ENCODE peak calls at places on chromosomes 13 and 19, in six cellular contexts. J, V, L, U, D and B are unnamed samples.
A peak's percentile ranks its signal among the peaks of the same experiment; 100 is the strongest.

GRCh38 chr13:79901336-79901735 is 420.4 kb downstream of the NDFIP2 start:
- DNase-seq in L (no peak), D (no peak), V (no peak), U (no peak), J (peak; percentile 43), B (no peak)

GRCh38 chr13:67204731-67205130 is 25.4 kb downstream of the PCDH9 start:
- DNase-seq in V (no peak), D (no peak), U (no peak), L (no peak), J (no peak), B (no peak)

GRCh38 chr19:17266026-17266425 is 1.2 kb upstream of the BABAM1 start:
- DNase-seq in D (no peak), L (no peak), J (no peak), U (no peak), V (no peak), B (no peak)

GRCh38 chr13:113129921-113130750 is 7.5 kb downstream of the F10 start:
- DNase-seq in U (peak; percentile 28), J (no peak), V (no peak), L (no peak), D (no peak), B (no peak)

GRCh38 chr13:20363604-20364003 is 131.5 kb upstream of the GJB6 start:
- DNase-seq in J (no peak), L (no peak), D (no peak), U (no peak), V (no peak), B (no peak)

GRCh38 chr19:51546650-51547396 is 15.4 kb upstream of the SIGLEC6 start:
- DNase-seq in U (no peak), D (no peak), V (no peak), L (no peak), J (peak; percentile 57), B (no peak)

GRCh38 chr13:20400774-20401173 is 124.9 kb downstream of the CRYL1 start:
- DNase-seq in D (no peak), U (no peak), J (peak; percentile 78), V (no peak), L (no peak), B (no peak)

GRCh38 chr13:59829690-59830089 is 334.0 kb downstream of the DIAPH3 start:
- DNase-seq in V (no peak), D (no peak), U (no peak), L (no peak), J (no peak), B (no peak)

GRCh38 chr19:35041548-35042055 is at the start of gene HPN:
- DNase-seq in U (no peak), J (no peak), D (no peak), V (no peak), L (no peak), B (no peak)

GRCh38 chr19:41537789-41538188 is 38.2 kb upstream of the CEACAM21 start:
- DNase-seq in U (peak; percentile 29), D (no peak), L (no peak), J (peak; percentile 19), V (no peak), B (no peak)

GRCh38 chr13:30341815-30342570 is 34.6 kb upstream of the KATNAL1 start:
- DNase-seq in U (no peak), V (no peak), L (no peak), D (peak; percentile 91), J (peak; percentile 93), B (peak; percentile 32)

GRCh38 chr13:69565334-69565733 is 542.3 kb upstream of the ATXN8OS start:
- DNase-seq in U (no peak), D (no peak), V (no peak), J (no peak), L (no peak), B (no peak)

GRCh38 chr19:41689993-41690800 is 2.1 kb upstream of the CEACAM7 start:
- DNase-seq in V (no peak), U (no peak), D (no peak), J (no peak), L (no peak), B (no peak)

GRCh38 chr13:113977976-113978375 is 4.1 kb upstream of the C13orf46 start:
- DNase-seq in L (no peak), V (no peak), U (no peak), J (no peak), D (no peak), B (no peak)

GRCh38 chr13:19606152-19606551 is 27.3 kb upstream of the MPHOSPH8 start:
- DNase-seq in J (peak; percentile 32), U (no peak), V (no peak), L (no peak), D (no peak), B (no peak)

GRCh38 chr13:36919206-36919832 is 719 bp downstream of the SMAD9 start:
- DNase-seq in U (no peak), V (no peak), L (no peak), J (peak; percentile 44), D (peak; percentile 66), B (peak; percentile 25)

GRCh38 chr19:4521888-4522242 is 3.6 kb upstream of the PLIN4 start:
- DNase-seq in L (no peak), U (no peak), V (no peak), D (no peak), J (no peak), B (no peak)

GRCh38 chr13:73223372-73223781 is 164.6 kb downstream of the KLF5 start:
- DNase-seq in L (no peak), D (no peak), U (no peak), J (no peak), V (no peak), B (no peak)

GRCh38 chr19:18339703-18340102 is 695 bp upstream of the PGPEP1 start:
- DNase-seq in D (no peak), J (peak; percentile 33), V (no peak), L (no peak), U (no peak), B (no peak)

GRCh38 chr13:28657784-28658538 is 969 bp upstream of the POMP start:
- DNase-seq in U (no peak), D (no peak), L (no peak), J (peak; percentile 28), V (no peak), B (peak; percentile 21)

GRCh38 chr19:5463959-5464358 is 8.7 kb downstream of the ZNRF4 start:
- DNase-seq in D (no peak), J (no peak), L (no peak), V (no peak), U (no peak), B (no peak)

GRCh38 chr13:51229141-51229540 is 6.9 kb downstream of the FAM124A start:
- DNase-seq in J (no peak), U (no peak), L (no peak), V (no peak), D (no peak), B (no peak)

GRCh38 chr19:29665215-29665825 is at the start of gene PLEKHF1:
- DNase-seq in L (peak; percentile 85), U (peak; percentile 79), V (peak; percentile 67), J (peak; percentile 79), D (peak; percentile 87), B (peak; percentile 84)

GRCh38 chr13:70324519-70324918 is 216.3 kb upstream of the KLHL1 start:
- DNase-seq in J (no peak), U (no peak), L (no peak), D (no peak), V (no peak), B (no peak)

GRCh38 chr13:24511824-24512207 is 762 bp downstream of the PARP4 start:
- DNase-seq in J (no peak), L (no peak), V (no peak), D (no peak), U (no peak), B (peak; percentile 2)

GRCh38 chr13:28611654-28612131 is 47.2 kb upstream of the POMP start:
- DNase-seq in L (no peak), U (peak; percentile 39), J (peak; percentile 60), V (no peak), D (no peak), B (no peak)

GRCh38 chr13:46934749-46935148 is 37.9 kb upstream of the HTR2A start:
- DNase-seq in U (no peak), L (no peak), D (no peak), J (no peak), V (no peak), B (no peak)

GRCh38 chr13:109655206-109655600 is 131.2 kb downstream of the IRS2 start:
- DNase-seq in U (no peak), D (no peak), V (no peak), L (no peak), J (no peak), B (no peak)

GRCh38 chr19:3507371-3508120 is 1.4 kb downstream of the FZR1 start:
- DNase-seq in U (peak; percentile 30), L (peak; percentile 38), D (no peak), J (peak; percentile 16), V (no peak), B (peak; percentile 34)

GRCh38 chr13:45398862-45399261 is 19.3 kb downstream of the SLC25A30 start:
- DNase-seq in U (peak; percentile 63), J (no peak), V (no peak), D (no peak), L (no peak), B (no peak)

GRCh38 chr13:70366720-70367119 is 258.5 kb upstream of the KLHL1 start:
- DNase-seq in J (no peak), D (no peak), U (no peak), V (no peak), L (no peak), B (no peak)

GRCh38 chr13:25778302-25778701 is 273.5 kb downstream of the SHISA2 start:
- DNase-seq in U (no peak), L (no peak), D (no peak), J (no peak), V (no peak), B (no peak)

GRCh38 chr19:45049073-45049736 is 10.4 kb downstream of the CLASRP start:
- DNase-seq in U (no peak), D (no peak), V (no peak), L (no peak), J (no peak), B (peak; percentile 26)

GRCh38 chr19:55353356-55353802 is 1.1 kb downstream of the COX6B2 start:
- DNase-seq in D (no peak), V (no peak), L (no peak), U (no peak), J (no peak), B (no peak)

GRCh38 chr19:2552859-2553258 is 76.9 kb downstream of the GADD45B start:
- DNase-seq in U (peak; percentile 80), L (no peak), D (no peak), J (peak; percentile 28), V (no peak), B (no peak)

GRCh38 chr13:41827507-41828213 is 133.2 kb downstream of the VWA8 start:
- DNase-seq in D (peak; percentile 57), U (no peak), J (peak; percentile 95), V (no peak), L (no peak), B (no peak)

GRCh38 chr19:41706741-41707501 is 1.5 kb upstream of the CEACAM5 start:
- DNase-seq in J (peak; percentile 48), D (no peak), V (no peak), L (peak; percentile 53), U (peak; percentile 74), B (peak; percentile 29)